ENCODE peak calls at places on chromosomes 5 and 9, in eight cellular contexts. U is PC-3, W is A549, B is keratinocyte, H is kidney epithelial cell, T is cardiac fibroblast, M is stomach, A is OCI-LY7. P is an unnamed sample.
A peak's percentile ranks its signal among the peaks of the same experiment; 100 is the strongest.

GRCh38 chr9:124357591-124358361 is 57.5 kb downstream of the PSMB7 start:
- DNase-seq in U (no peak), W (no peak), B (no peak), H (no peak), T (no peak), M (peak; percentile 8), A (peak; percentile 17), P (no peak)

GRCh38 chr5:36570268-36570667 is 36.1 kb upstream of the SLC1A3 start:
- DNase-seq in U (no peak), W (no peak), B (no peak), H (no peak), T (peak; percentile 85), M (no peak), A (no peak), P (no peak)

GRCh38 chr5:68171101-68171558 is 44.4 kb upstream of the PIK3R1 start:
- DNase-seq in U (no peak), W (no peak), B (no peak), H (no peak), T (peak; percentile 67), M (peak; percentile 31), A (no peak), P (no peak)

GRCh38 chr5:39547548-39548154 is 122.9 kb upstream of the DAB2 start:
- DNase-seq in U (peak; percentile 92), W (peak; percentile 49), B (no peak), H (no peak), T (peak; percentile 94), M (no peak), A (peak; percentile 38), P (peak; percentile 53)

GRCh38 chr9:19102181-19102630 is 498 bp downstream of the HAUS6 start:
- DNase-seq in U (peak; percentile 20), W (peak; percentile 28), B (no peak), H (no peak), T (peak; percentile 26), M (no peak), A (peak; percentile 73), P (no peak)

GRCh38 chr5:152505442-152506042 is 100.5 kb upstream of the NMUR2 start:
- DNase-seq in U (peak; percentile 65), W (peak; percentile 20), B (no peak), H (peak; percentile 29), T (peak; percentile 58), M (peak; percentile 68), A (peak; percentile 49), P (peak; percentile 59)

GRCh38 chr5:32298056-32298420 is 14.7 kb downstream of the MTMR12 start:
- DNase-seq in U (no peak), W (no peak), B (no peak), H (no peak), T (no peak), M (no peak), A (no peak), P (no peak)

GRCh38 chr5:135391123-135391868 is 7.7 kb downstream of the MACROH2A1 start:
- DNase-seq in U (no peak), W (no peak), B (no peak), H (peak; percentile 73), T (peak; percentile 69), M (no peak), A (no peak), P (no peak)

GRCh38 chr5:54083245-54083644 is 227.1 kb downstream of the ARL15 start:
- DNase-seq in U (no peak), W (no peak), B (no peak), H (no peak), T (no peak), M (no peak), A (no peak), P (no peak)

GRCh38 chr9:9299134-9299533 is 1313.7 kb downstream of the PTPRD start:
- DNase-seq in U (no peak), W (no peak), B (no peak), H (no peak), T (no peak), M (no peak), A (no peak), P (no peak)

GRCh38 chr5:54309237-54309636 is 1.1 kb downstream of the ARL15 start:
- DNase-seq in U (no peak), W (no peak), B (no peak), H (no peak), T (peak; percentile 20), M (no peak), A (peak; percentile 7), P (peak; percentile 26)

GRCh38 chr5:68381909-68382308 is 166.4 kb downstream of the PIK3R1 start:
- DNase-seq in U (no peak), W (no peak), B (no peak), H (no peak), T (peak; percentile 22), M (no peak), A (no peak), P (no peak)

GRCh38 chr5:139682016-139682975 is 34.1 kb downstream of the CXXC5 start:
- DNase-seq in U (no peak), W (no peak), B (no peak), H (no peak), T (no peak), M (no peak), A (no peak), P (no peak)

GRCh38 chr5:99059685-99060084 is 130.9 kb upstream of the CHD1 start:
- DNase-seq in U (no peak), W (no peak), B (no peak), H (no peak), T (no peak), M (no peak), A (peak; percentile 3), P (no peak)
- H3K4me3 ChIP-seq in U (no peak overlapping the region), W (no peak overlapping the region), B (no peak overlapping the region), H (no peak overlapping the region), T (no peak overlapping the region), M (no peak overlapping the region), A (no peak overlapping the region), P (no peak overlapping the region)

DNA sequence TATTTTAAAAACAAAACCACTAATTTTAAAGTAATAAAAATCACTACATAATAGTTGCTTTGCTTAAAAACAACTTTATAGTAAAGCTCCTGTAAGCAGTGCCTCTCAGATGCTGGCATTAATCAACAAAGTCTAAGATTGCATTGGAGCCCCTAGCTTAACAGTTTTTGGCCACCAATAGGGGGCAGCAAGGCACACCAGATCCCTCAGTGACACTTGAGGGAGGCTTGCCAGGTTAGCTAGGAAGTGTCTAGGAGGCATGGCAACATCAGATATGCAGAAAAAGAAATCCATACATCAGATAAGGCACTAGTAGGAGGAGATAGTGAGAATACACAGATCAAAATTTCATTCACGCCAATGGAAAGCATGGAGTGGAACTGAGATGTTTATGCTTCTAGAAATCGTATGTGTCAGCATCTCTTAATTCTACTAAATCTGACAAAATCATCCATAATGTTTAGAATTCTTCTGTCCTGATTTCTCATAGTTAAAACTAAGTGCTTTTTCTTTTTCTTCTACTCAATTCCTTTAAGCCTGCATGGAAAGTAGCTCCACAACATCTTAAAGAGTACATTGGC is 73.6 kb upstream of the PAM start:
- DNase-seq in U (peak; percentile 93), W (peak; percentile 25), B (no peak), H (peak; percentile 14), T (peak; percentile 78), M (peak; percentile 73), A (peak; percentile 36), P (peak; percentile 60)
- TF ChIP-seq CTCF in U (peak; percentile 99), W (peak; percentile 64), B (peak; percentile 91), H (peak; percentile 94), T (peak; percentile 88), M (peak; percentile 55), A (peak; percentile 85), P (peak; percentile 82)

GRCh38 chr5:181219262-181220177 is 3.6 kb upstream of the TRIM41 start:
- DNase-seq in U (no peak), W (no peak), B (no peak), H (no peak), T (no peak), M (no peak), A (no peak), P (no peak)

GRCh38 chr5:181222630-181223040 is 446 bp upstream of the TRIM41 start:
- DNase-seq in U (no peak), W (no peak), B (no peak), H (no peak), T (no peak), M (no peak), A (no peak), P (no peak)

GRCh38 chr5:181221792-181222629 is 1.1 kb upstream of the TRIM41 start:
- DNase-seq in U (peak; percentile 98), W (peak; percentile 82), B (peak; percentile 94), H (peak; percentile 67), T (peak; percentile 94), M (peak; percentile 97), A (peak; percentile 89), P (peak; percentile 90)

GRCh38 chr5:181220178-181220515 is 2.9 kb upstream of the TRIM41 start:
- DNase-seq in U (no peak), W (no peak), B (no peak), H (no peak), T (no peak), M (no peak), A (no peak), P (no peak)

DNA sequence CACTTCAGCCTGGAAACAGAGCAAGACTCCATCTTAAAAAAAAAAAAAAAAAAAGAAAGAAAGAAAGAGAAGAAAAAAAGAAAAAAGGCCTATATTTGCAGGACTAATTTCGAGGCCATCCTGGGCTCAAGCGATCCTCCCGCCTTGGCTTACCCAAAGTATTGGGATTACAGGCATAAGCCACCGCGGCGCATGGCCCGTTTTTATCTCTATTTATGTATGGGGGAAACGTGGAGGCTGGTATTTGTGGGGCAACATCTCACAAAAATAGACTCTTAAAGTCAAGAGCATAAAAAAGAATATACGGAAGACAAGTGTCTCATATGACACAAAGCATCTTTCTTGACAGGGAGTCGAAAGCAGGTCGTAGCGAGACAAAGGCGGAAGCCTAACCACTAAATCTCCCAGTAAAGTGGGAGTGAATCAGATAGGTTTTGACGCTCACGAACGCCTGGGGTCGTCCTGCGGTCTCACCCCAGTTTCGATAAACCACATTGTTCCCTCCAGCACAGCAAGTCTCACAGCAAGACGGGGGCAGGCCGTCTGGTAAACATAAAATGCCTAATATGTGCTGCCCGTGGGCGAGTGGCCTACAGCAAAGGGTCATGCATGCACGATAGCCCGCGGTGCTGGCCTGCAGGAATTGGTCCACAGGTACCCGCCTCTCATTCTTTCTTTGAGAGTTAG is 1.8 kb upstream of the TRIM41 start:
- DNase-seq in U (no peak), W (no peak), B (no peak), H (no peak), T (no peak), M (no peak), A (peak; percentile 26), P (no peak)
- H3K4me3 ChIP-seq in U (peak overlapping the region; percentile 62), W (peak overlapping the region; percentile 90), B (no peak overlapping the region), H (no peak overlapping the region), T (no peak overlapping the region), M (peak overlapping the region; percentile 93), A (peak overlapping the region; percentile 86), P (no peak overlapping the region)

DNA sequence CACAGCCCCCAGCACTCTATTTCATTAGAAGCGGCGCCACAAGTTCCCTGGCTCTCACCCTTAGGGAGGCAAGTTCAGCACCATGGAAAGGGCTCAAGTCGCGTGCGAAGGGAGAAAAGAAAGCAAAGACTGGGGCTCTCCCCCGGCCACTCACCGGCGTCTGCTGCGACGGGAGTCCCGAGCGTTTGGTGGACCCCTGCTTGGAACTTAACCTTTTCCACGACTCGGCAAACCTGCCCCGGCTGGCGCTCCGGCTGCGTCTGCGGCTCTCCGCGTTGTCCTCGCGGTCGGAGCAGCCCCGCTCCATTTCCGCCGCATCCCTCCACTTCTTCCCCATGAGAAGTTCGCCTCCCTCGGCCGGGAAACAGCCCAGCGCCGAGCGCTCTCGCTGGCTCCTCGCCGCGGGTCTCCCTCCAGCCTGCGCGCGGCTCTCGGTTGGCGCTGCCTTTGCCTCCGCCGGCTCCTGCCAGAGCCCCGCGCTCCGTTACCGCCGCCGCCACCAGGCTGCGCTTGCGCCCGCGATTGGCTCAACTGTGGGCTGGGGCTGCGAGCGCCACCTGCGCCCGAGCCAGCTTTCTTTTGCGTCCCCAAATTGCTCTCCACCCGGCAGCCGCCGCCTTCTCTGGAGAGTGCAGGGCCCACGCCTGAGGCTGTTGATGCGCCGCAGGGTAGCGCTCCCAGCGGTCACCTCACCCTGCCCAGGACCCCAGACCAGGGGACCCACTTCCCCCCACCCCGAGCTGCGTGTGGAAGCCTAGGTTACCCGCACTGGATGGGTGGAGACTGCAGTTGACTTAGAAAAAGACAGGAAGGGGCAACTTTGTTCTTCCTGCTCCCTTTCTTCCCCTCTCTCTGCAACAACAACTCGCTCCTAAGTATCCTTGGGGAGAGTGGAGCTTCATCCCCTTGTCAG is 321.6 kb downstream of the CEMIP2 start:
- DNase-seq in U (peak; percentile 38), W (peak; percentile 40), B (no peak), H (peak; percentile 16), T (peak; percentile 57), M (peak; percentile 27), A (no peak), P (peak; percentile 33)
- TF ChIP-seq CTCF in U (no peak), W (peak; percentile 37), B (peak; percentile 54), H (peak; percentile 33), T (no peak), M (no peak), A (no peak), P (peak; percentile 28)